ENCODE peak calls at places on chromosomes 4 and X, in four cellular contexts. L is fibroblast of lung, F is tibial nerve, P is GM23248. Z is an unnamed sample. For H3K27me3, the result is how much of the 10 kb centered on the place peaks cover.

GRCh38 chr4:109411964-109412363 is 21.7 kb upstream of the SEC24B start:
- DNase-seq in F (no peak), P (no peak), L (no peak), Z (no peak)

GRCh38 chrX:47091149-47091775 is 13.0 kb downstream of the RGN start:
- DNase-seq in P (no peak), L (peak), F (no peak), Z (no peak)

GRCh38 chrX:103157511-103158316 is 57.2 kb upstream of the BEX4 start:
- DNase-seq in F (peak), L (peak), P (peak), Z (no peak)

GRCh38 chrX:45385767-45386166 is 185.1 kb upstream of the DIPK2B start:
- DNase-seq in P (peak), F (no peak), L (peak), Z (no peak)

GRCh38 chrX:141733371-141733770 is 34.8 kb upstream of the SPANXD start:
- DNase-seq in F (no peak), L (peak), P (no peak), Z (no peak)

GRCh38 chr4:53987761-53988171 is 76.6 kb downstream of the CHIC2 start:
- DNase-seq in L (peak), P (peak), F (no peak), Z (no peak)

GRCh38 chr4:37471971-37472370 is 214.2 kb downstream of the RELL1 start:
- DNase-seq in P (no peak), L (no peak), F (no peak), Z (no peak)

GRCh38 chr4:40731792-40732245 is 17.9 kb upstream of the NSUN7 start:
- DNase-seq in L (no peak), F (peak), P (no peak), Z (no peak)

GRCh38 chr4:2412534-2412884 is 5.9 kb downstream of the ZFYVE28 start:
- DNase-seq in P (no peak), L (no peak), F (no peak), Z (peak)

GRCh38 chrX:73728518-73729023 is 165.6 kb downstream of the CHIC1 start:
- DNase-seq in L (no peak), P (no peak), F (no peak), Z (no peak)

GRCh38 chr4:10123227-10124101 is 6.9 kb upstream of the WDR1 start:
- DNase-seq in P (no peak), L (peak), F (no peak), Z (peak)

GRCh38 chr4:38728651-38729141 is 54.1 kb downstream of the TLR10 start:
- DNase-seq in L (no peak), P (no peak), F (no peak), Z (no peak)

GRCh38 chr4:146485968-146486367 is 35.8 kb downstream of the SLC10A7 start:
- DNase-seq in F (no peak), L (no peak), P (no peak), Z (no peak)

GRCh38 chr4:52833941-52834525 is 28.1 kb upstream of the RASL11B start:
- DNase-seq in P (peak), L (peak), F (no peak), Z (no peak)

GRCh38 chr4:187424636-187425035 is 570.9 kb upstream of the ZFP42 start:
- DNase-seq in L (no peak), F (no peak), P (no peak), Z (no peak)

GRCh38 chr4:6742507-6742906 is 26.5 kb downstream of the BLOC1S4 start:
- DNase-seq in L (no peak), F (no peak), P (no peak), Z (no peak)

GRCh38 chr4:100294356-100294755 is 104.1 kb upstream of the DDIT4L start:
- DNase-seq in F (no peak), P (peak), L (peak), Z (no peak)

GRCh38 chrX:136823175-136823574 is 42.4 kb upstream of the ARHGEF6 start:
- DNase-seq in L (peak), F (no peak), P (peak), Z (no peak)

GRCh38 chrX:71659342-71659741 is 8.0 kb upstream of the LOC101059915 start:
- DNase-seq in F (no peak), L (no peak), P (no peak), Z (no peak)

GRCh38 chr4:1204286-1204827 is 32.0 kb upstream of the SPON2 start:
- DNase-seq in L (no peak), P (no peak), F (no peak), Z (no peak)

GRCh38 chr4:150216725-150217124 is 138.5 kb downstream of the DCLK2 start:
- DNase-seq in L (no peak), P (no peak), F (no peak), Z (no peak)

GRCh38 chr4:113784497-113785254 is 23.1 kb upstream of the CAMK2D start:
- DNase-seq in P (peak), F (no peak), L (peak), Z (no peak)

GRCh38 chr4:26574563-26574962 is 9.3 kb upstream of the TBC1D19 start:
- DNase-seq in P (no peak), F (no peak), L (no peak), Z (no peak)

GRCh38 chr4:59200992-59201391 is 1999.1 kb upstream of the ADGRL3 start:
- DNase-seq in L (no peak), P (no peak), F (no peak), Z (no peak)

GRCh38 chr4:16018061-16018676 is 55.2 kb upstream of the FGFBP2 start:
- DNase-seq in F (no peak), L (no peak), P (no peak), Z (no peak)

GRCh38 chrX:75226280-75226679 is 47.6 kb upstream of the UPRT start:
- DNase-seq in L (no peak), P (no peak), F (no peak), Z (no peak)

GRCh38 chr4:5638976-5639375 is 69.4 kb downstream of the EVC2 start:
- DNase-seq in L (peak), P (peak), F (no peak), Z (no peak)

GRCh38 chrX:13377537-13377936 is 57.7 kb upstream of the ATXN3L start:
- DNase-seq in P (peak), L (peak), F (no peak), Z (no peak)

GRCh38 chrX:33109858-33110257 is 101.5 kb downstream of the DMD start:
- DNase-seq in L (no peak), F (no peak), P (no peak), Z (no peak)
- H3K27me3 ChIP-seq in L (under half), F (under half), P (under half), Z (under half)

GRCh38 chr4:98430708-98431403 is 169.7 kb downstream of the RAP1GDS1 start:
- DNase-seq in F (no peak), L (peak), P (peak), Z (no peak)
- H3K27ac ChIP-seq in F (no peak), L (peak), P (peak), Z (no peak)

GRCh38 chrX:153816821-153817220 is 13.5 kb downstream of the PDZD4 start:
- DNase-seq in F (no peak), P (no peak), L (no peak), Z (peak)

GRCh38 chrX:153817291-153817690 is 13.1 kb downstream of the PDZD4 start:
- DNase-seq in F (no peak), L (no peak), P (no peak), Z (no peak)

GRCh38 chrX:153820601-153821000 is 9.7 kb downstream of the PDZD4 start:
- DNase-seq in F (no peak), P (no peak), L (no peak), Z (no peak)

GRCh38 chrX:153819398-153820083 is 10.8 kb downstream of the PDZD4 start:
- DNase-seq in L (no peak), P (no peak), F (no peak), Z (no peak)

DNA sequence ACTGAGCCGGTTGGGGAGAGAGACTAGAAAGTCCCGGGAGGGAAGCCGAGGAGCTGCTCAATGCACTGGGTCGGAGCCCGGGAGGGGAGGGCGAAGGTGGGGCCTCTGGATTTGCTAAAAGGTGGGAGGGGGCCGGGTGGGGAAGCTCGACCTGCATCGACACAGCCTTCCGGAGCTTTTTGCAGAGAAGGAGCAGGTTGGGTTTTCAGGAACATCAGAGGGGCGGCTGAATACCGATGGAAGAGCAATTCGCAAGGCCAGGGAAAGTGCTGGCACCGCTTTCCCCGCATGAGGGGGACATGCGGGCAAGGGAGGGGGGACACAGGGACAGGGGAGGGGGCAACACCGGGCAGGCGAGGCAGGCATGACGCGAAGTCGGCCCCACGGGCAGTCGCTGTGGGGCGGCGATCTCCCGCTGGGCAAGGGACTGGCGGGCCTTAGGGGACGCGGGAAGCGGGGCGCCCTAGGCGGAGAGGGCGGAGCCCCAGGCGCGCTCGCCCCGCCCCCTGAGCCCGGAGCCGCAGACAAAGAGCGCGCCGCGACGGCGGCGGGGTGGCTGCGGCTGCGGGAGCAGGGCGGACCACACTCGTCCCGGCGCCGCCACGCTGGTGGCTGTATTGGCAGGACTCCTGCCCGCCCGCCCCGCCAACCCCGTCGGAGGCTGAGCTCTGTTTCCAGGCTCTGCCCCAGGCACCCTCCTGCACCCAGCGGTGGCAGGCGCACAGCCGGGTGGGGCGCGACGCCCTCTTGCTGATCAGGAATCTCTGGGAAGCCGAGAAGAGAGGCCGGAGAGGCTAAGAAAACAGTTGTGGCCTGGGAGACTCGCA is 11.6 kb downstream of the PDZD4 start:
- DNase-seq in L (no peak), F (no peak), P (peak), Z (peak)
- H3K4me3 ChIP-seq in L (no peak), F (peak), P (peak), Z (peak)

DNA sequence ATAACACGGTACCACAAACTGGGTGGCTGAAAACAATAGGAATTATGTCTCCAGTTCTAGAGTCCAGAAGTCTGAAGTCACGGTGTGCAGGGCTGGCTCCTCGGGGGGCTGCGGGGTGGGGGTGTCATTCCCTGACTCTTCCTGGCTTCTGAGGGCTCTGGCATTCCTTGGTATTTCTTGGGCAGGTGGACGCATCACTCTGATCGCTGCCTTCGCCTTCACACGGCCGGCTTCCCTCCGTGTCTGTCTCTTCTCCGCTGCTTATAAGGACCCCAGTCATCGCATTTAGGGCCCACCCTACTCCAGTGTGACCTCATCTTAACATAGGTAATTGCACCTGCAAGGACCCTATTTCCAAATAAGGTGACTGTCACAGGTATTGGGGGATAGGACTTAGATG is 134.6 kb downstream of the CPZ start:
- DNase-seq in F (no peak), L (no peak), P (no peak), Z (peak)
- H3K27me3 ChIP-seq in F (under half), L (under half), P (under half), Z (under half)

GRCh38 chr4:48193096-48193836 is 59.2 kb upstream of the TXK start:
- DNase-seq in F (no peak), L (no peak), P (no peak), Z (no peak)
- H3K27ac ChIP-seq in F (no peak), L (no peak), P (no peak), Z (no peak)

DNA sequence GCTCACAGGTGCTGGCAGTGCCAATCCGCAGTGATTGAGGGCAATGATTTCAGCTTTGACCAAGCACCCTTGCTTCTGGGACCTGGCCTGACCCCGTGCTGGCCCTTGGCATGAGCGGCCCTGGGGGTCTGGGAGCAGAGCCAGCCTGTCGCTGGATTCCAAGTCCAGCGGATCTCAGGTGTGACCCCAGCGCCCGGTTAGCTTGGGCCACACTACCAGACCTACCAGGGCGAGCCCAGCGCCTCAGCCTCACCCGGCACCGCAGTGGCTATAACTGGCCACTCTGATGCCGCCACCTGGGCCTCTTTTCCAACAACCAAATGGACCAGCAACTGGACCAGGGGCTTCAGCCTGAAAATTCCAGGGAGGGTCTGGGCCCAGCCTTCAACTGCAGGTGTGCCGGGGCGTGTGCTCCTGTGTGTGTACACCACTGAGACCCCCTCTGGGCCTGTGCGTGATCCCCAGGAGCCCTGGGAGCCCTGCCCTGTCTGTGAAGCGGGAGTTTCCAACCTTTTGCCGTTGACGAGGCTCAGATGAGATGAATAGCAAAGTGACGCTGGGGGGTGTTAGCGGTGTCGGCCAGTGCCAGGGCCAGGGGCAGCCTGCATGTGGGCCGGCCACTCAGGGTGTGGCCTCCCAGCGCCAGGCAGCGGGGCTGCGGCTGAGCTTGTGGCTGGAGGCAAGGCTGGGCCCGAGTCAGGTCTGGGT is 658 bp downstream of the SH3TC1 start:
- DNase-seq in L (no peak), P (no peak), F (no peak), Z (no peak)
- H3K4me3 ChIP-seq in L (peak), P (peak), F (peak), Z (peak)

DNA sequence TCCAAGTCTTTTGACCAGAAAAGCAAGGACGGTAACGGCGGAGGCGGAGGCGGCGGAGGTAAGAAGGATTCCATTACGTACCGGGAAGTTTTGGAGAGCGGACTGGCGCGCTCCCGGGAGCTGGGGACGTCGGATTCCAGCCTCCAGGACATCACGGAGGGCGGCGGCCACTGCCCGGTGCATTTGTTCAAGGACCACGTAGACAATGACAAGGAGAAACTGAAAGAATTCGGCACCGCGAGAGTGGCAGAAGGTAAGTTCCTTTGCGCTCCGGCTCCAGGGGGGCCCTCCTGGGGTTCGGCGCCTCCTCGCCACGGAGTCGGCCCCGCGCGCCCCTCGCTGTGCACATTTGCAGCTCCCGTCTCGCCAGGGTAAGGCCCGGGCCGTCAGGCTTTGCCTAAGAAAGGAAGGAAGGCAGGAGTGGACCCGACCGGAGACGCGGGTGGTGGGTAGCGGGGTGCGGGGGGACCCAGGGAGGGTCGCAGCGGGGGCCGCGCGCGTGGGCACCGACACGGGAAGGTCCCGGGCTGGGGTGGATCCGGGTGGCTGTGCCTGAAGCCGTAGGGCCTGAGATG is 418 bp downstream of the SHOX start:
- DNase-seq in L (no peak), F (no peak), P (no peak), Z (no peak)
- H3K27me3 ChIP-seq in L (under half), F (under half), P (under half), Z (under half)

DNA sequence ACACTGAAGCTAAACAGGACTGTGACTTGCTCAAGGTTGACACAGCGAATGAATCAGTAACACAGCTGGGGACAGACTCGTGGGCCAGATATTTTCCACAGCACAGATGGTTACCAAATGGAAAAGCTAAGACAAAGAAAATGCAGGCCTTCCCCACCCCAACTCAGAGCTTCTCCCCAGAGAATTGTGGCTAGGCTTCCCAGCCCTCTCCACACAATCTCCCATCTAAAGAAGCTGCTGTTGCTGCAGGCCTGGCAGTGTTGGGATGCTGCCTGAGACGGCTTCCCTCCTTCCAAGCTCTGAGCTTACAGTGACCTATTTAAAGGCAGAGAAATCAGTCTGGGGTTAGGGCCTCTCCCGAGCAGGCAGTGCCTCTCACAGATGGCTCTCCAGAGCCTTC is 46.5 kb upstream of the PGRMC1 start:
- DNase-seq in P (peak), L (no peak), F (peak), Z (no peak)
- H3K27ac ChIP-seq in P (peak), L (no peak), F (peak), Z (no peak)

GRCh38 chrX:106177106-106177981 is 9.2 kb downstream of the PWWP3B start:
- DNase-seq in F (peak), L (peak), P (no peak), Z (no peak)
- H3K4me3 ChIP-seq in F (no peak), L (no peak), P (no peak), Z (no peak)